ENCODE peak calls at places on chromosome 11, in five cellular contexts. One of them, this sample, is unnamed. For H3K4me1, the result is how much of the 10 kb centered on the place peaks cover.

GRCh38 chr11:17300372-17300771 is 23.8 kb downstream of the NUCB2 start:
- DNase-seq in fibroblast of lung: no peak
- DNase-seq in mesenchymal stem cell: no peak
- DNase-seq in GM12878: no peak
- DNase-seq in astrocyte: no peak
- DNase-seq in this sample: no peak

GRCh38 chr11:75563978-75564552 is 2.0 kb downstream of the SERPINH1 start:
- DNase-seq in GM12878: no peak
- DNase-seq in mesenchymal stem cell: peak
- DNase-seq in astrocyte: peak
- DNase-seq in fibroblast of lung: peak
- DNase-seq in this sample: peak

GRCh38 chr11:48083427-48083826 is 103.1 kb downstream of the PTPRJ start:
- DNase-seq in astrocyte: peak
- DNase-seq in fibroblast of lung: no peak
- DNase-seq in mesenchymal stem cell: no peak
- DNase-seq in GM12878: no peak
- DNase-seq in this sample: peak

GRCh38 chr11:76513654-76514034 is 68.8 kb downstream of the EMSY start:
- DNase-seq in fibroblast of lung: no peak
- DNase-seq in GM12878: no peak
- DNase-seq in mesenchymal stem cell: no peak
- DNase-seq in astrocyte: no peak
- DNase-seq in this sample: no peak

GRCh38 chr11:28146123-28146751 is 38.0 kb downstream of the METTL15 start:
- DNase-seq in fibroblast of lung: peak
- DNase-seq in mesenchymal stem cell: peak
- DNase-seq in astrocyte: peak
- DNase-seq in GM12878: no peak
- DNase-seq in this sample: peak

GRCh38 chr11:128174465-128175101 is 412.8 kb downstream of the ETS1 start:
- DNase-seq in GM12878: no peak
- DNase-seq in mesenchymal stem cell: peak
- DNase-seq in astrocyte: peak
- DNase-seq in fibroblast of lung: peak
- DNase-seq in this sample: peak

GRCh38 chr11:123481647-123482046 is 51.6 kb downstream of the GRAMD1B start:
- DNase-seq in mesenchymal stem cell: no peak
- DNase-seq in astrocyte: no peak
- DNase-seq in fibroblast of lung: no peak
- DNase-seq in GM12878: no peak
- DNase-seq in this sample: no peak

GRCh38 chr11:78851883-78852586 is 277.4 kb upstream of the NARS2 start:
- DNase-seq in fibroblast of lung: no peak
- DNase-seq in mesenchymal stem cell: no peak
- DNase-seq in GM12878: no peak
- DNase-seq in astrocyte: no peak
- DNase-seq in this sample: no peak

GRCh38 chr11:100778386-100778785 is 91.3 kb downstream of the ARHGAP42 start:
- DNase-seq in mesenchymal stem cell: no peak
- DNase-seq in fibroblast of lung: no peak
- DNase-seq in GM12878: no peak
- DNase-seq in astrocyte: no peak
- DNase-seq in this sample: no peak

GRCh38 chr11:26765323-26765722 is 43.5 kb upstream of the SLC5A12 start:
- DNase-seq in GM12878: no peak
- DNase-seq in fibroblast of lung: no peak
- DNase-seq in mesenchymal stem cell: no peak
- DNase-seq in astrocyte: no peak
- DNase-seq in this sample: no peak

GRCh38 chr11:108571001-108571400 is 22.6 kb downstream of the EXPH5 start:
- DNase-seq in GM12878: no peak
- DNase-seq in fibroblast of lung: no peak
- DNase-seq in astrocyte: no peak
- DNase-seq in mesenchymal stem cell: no peak
- DNase-seq in this sample: no peak

GRCh38 chr11:106076421-106076922 is 675 bp downstream of the KBTBD3 start:
- DNase-seq in fibroblast of lung: no peak
- DNase-seq in GM12878: no peak
- DNase-seq in astrocyte: peak
- DNase-seq in mesenchymal stem cell: no peak
- DNase-seq in this sample: no peak

GRCh38 chr11:122101625-122102291 is 14.3 kb downstream of the BLID start:
- DNase-seq in mesenchymal stem cell: peak
- DNase-seq in GM12878: no peak
- DNase-seq in fibroblast of lung: peak
- DNase-seq in astrocyte: peak
- DNase-seq in this sample: peak

GRCh38 chr11:69406060-69406459 is 75.4 kb upstream of the LINC01488 start:
- DNase-seq in fibroblast of lung: no peak
- DNase-seq in GM12878: no peak
- DNase-seq in astrocyte: no peak
- DNase-seq in mesenchymal stem cell: no peak
- DNase-seq in this sample: no peak

GRCh38 chr11:46298699-46299424 is 21.4 kb downstream of the CREB3L1 start:
- DNase-seq in GM12878: no peak
- DNase-seq in fibroblast of lung: peak
- DNase-seq in mesenchymal stem cell: peak
- DNase-seq in astrocyte: peak
- DNase-seq in this sample: peak

GRCh38 chr11:36065436-36065835 is 121.6 kb downstream of the LDLRAD3 start:
- DNase-seq in astrocyte: no peak
- DNase-seq in mesenchymal stem cell: peak
- DNase-seq in GM12878: no peak
- DNase-seq in fibroblast of lung: no peak
- DNase-seq in this sample: peak

GRCh38 chr11:16469968-16470367 is 113.6 kb upstream of the SOX6 start:
- DNase-seq in GM12878: no peak
- DNase-seq in astrocyte: no peak
- DNase-seq in mesenchymal stem cell: no peak
- DNase-seq in fibroblast of lung: no peak
- DNase-seq in this sample: no peak

GRCh38 chr11:120546312-120547205 is 35.0 kb downstream of the GRIK4 start:
- DNase-seq in fibroblast of lung: peak
- DNase-seq in astrocyte: peak
- DNase-seq in mesenchymal stem cell: peak
- DNase-seq in GM12878: no peak
- DNase-seq in this sample: peak

GRCh38 chr11:113664069-113664980 is 41.8 kb downstream of the TMPRSS5 start:
- DNase-seq in fibroblast of lung: no peak
- DNase-seq in astrocyte: peak
- DNase-seq in GM12878: no peak
- DNase-seq in mesenchymal stem cell: no peak
- DNase-seq in this sample: peak

GRCh38 chr11:7574491-7575129 is 60.8 kb downstream of the PPFIBP2 start:
- DNase-seq in GM12878: no peak
- DNase-seq in astrocyte: no peak
- DNase-seq in fibroblast of lung: no peak
- DNase-seq in mesenchymal stem cell: no peak
- DNase-seq in this sample: no peak

GRCh38 chr11:23425379-23425778 is 565.1 kb upstream of the CCDC179 start:
- DNase-seq in fibroblast of lung: peak
- DNase-seq in mesenchymal stem cell: no peak
- DNase-seq in GM12878: no peak
- DNase-seq in astrocyte: no peak
- DNase-seq in this sample: peak

GRCh38 chr11:102317768-102318103 is 452 bp downstream of the BIRC3 start:
- DNase-seq in fibroblast of lung: no peak
- DNase-seq in astrocyte: no peak
- DNase-seq in GM12878: no peak
- DNase-seq in mesenchymal stem cell: no peak
- DNase-seq in this sample: no peak

GRCh38 chr11:102319544-102319943 is 2.3 kb downstream of the BIRC3 start:
- DNase-seq in GM12878: no peak
- DNase-seq in astrocyte: no peak
- DNase-seq in fibroblast of lung: no peak
- DNase-seq in mesenchymal stem cell: no peak
- DNase-seq in this sample: no peak

GRCh38 chr11:102318469-102318868 is 1.2 kb downstream of the BIRC3 start:
- DNase-seq in astrocyte: no peak
- DNase-seq in mesenchymal stem cell: no peak
- DNase-seq in fibroblast of lung: no peak
- DNase-seq in GM12878: no peak
- DNase-seq in this sample: peak

GRCh38 chr11:102316505-102316904 is 779 bp upstream of the BIRC3 start:
- DNase-seq in astrocyte: no peak
- DNase-seq in mesenchymal stem cell: no peak
- DNase-seq in GM12878: no peak
- DNase-seq in fibroblast of lung: no peak
- DNase-seq in this sample: no peak

DNA sequence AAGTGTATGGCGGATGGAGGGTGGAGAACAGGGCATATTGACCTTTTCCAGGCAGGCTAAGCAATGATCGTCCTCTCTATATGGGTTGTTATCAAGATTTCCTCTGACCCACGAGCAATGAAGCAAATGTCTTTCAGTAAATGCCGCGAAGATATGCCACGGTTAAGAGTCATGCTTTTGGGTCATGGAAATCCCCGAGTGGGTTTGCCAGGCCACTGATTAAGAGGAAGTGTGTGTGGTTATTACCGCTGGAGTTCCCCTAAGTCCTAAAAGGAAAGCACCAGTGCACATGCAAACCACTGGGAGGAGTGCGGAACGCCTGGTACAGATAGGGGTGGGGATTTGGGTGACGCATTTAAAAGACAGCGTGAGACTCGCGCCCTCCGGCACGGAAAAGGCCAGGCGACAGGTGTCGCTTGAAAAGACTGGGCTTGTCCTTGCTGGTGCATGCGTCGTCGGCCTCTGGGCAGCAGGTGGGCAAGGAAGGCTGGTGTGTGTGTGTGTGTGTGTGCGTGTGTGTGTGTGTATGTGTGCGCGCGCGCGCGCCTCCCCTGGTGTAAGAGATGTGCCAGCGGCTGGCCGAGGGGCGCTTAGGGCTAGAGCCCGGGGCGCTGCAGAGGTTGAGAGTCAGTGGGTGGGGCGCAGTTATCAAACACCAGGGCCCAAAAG is at the start of gene BIRC3:
- DNase-seq in fibroblast of lung: peak
- DNase-seq in mesenchymal stem cell: peak
- DNase-seq in GM12878: peak
- DNase-seq in astrocyte: peak
- DNase-seq in this sample: peak
- H2AFZ ChIP-seq in fibroblast of lung: peak
- H2AFZ ChIP-seq in mesenchymal stem cell: peak
- H2AFZ ChIP-seq in GM12878: peak
- H2AFZ ChIP-seq in astrocyte: peak
- H2AFZ ChIP-seq in this sample: peak

DNA sequence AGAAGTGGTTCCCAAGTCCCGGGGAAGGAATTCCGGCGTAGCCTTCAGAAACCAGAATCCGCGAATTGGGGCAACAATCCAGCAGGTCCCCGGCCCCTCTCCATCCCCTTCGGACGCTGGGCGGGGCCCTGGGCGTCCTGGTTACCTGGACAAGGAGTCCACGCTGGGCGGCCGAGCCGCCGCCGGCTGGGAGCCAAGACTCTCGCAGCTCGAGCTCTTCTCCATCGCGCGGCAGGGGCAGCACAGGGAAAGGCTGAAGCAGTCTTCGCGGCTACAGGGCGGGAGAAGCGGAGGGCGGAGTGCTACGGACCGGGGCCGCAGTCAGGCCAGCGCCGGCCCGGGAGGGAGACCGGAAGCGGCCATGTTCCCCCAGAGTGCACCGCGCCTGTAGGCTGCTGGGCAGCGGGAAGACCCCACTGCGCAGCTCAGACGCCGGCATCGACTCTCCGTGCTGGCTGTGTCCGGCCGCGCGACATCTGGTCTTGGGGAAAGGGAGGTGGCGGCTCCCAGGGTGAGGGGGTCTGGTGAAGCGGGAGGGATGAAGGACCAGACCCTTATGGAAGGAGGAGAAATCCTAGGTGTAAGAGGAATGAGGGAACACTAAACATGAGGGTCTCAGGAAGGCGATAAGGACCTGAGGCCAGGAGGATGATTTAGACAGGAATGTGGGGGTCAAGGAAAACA is at the start of gene MTMR2:
- DNase-seq in mesenchymal stem cell: peak
- DNase-seq in GM12878: peak
- DNase-seq in fibroblast of lung: peak
- DNase-seq in astrocyte: peak
- DNase-seq in this sample: peak
- H3K4me1 ChIP-seq in mesenchymal stem cell: under half
- H3K4me1 ChIP-seq in GM12878: under half
- H3K4me1 ChIP-seq in fibroblast of lung: under half
- H3K4me1 ChIP-seq in astrocyte: under half
- H3K4me1 ChIP-seq in this sample: under half

GRCh38 chr11:61485080-61485479 is 23.5 kb upstream of the LRRC10B start:
- DNase-seq in astrocyte: no peak
- DNase-seq in mesenchymal stem cell: no peak
- DNase-seq in GM12878: no peak
- DNase-seq in fibroblast of lung: no peak
- DNase-seq in this sample: no peak
- H3K9ac ChIP-seq in astrocyte: no peak
- H3K9ac ChIP-seq in mesenchymal stem cell: no peak
- H3K9ac ChIP-seq in GM12878: no peak
- H3K9ac ChIP-seq in fibroblast of lung: no peak
- H3K9ac ChIP-seq in this sample: no peak

GRCh38 chr11:115887316-115887715 is 383.1 kb upstream of the CADM1 start:
- DNase-seq in mesenchymal stem cell: no peak
- DNase-seq in fibroblast of lung: no peak
- DNase-seq in astrocyte: no peak
- DNase-seq in GM12878: no peak
- DNase-seq in this sample: no peak

GRCh38 chr11:115886111-115886733 is 382.0 kb upstream of the CADM1 start:
- DNase-seq in GM12878: no peak
- DNase-seq in mesenchymal stem cell: no peak
- DNase-seq in astrocyte: no peak
- DNase-seq in fibroblast of lung: no peak
- DNase-seq in this sample: no peak

GRCh38 chr11:115885446-115885978 is 381.3 kb upstream of the CADM1 start:
- DNase-seq in GM12878: no peak
- DNase-seq in astrocyte: no peak
- DNase-seq in mesenchymal stem cell: no peak
- DNase-seq in fibroblast of lung: no peak
- DNase-seq in this sample: no peak

GRCh38 chr11:115887727-115888126 is 383.5 kb upstream of the CADM1 start:
- DNase-seq in astrocyte: no peak
- DNase-seq in GM12878: no peak
- DNase-seq in mesenchymal stem cell: no peak
- DNase-seq in fibroblast of lung: no peak
- DNase-seq in this sample: no peak

GRCh38 chr11:115884800-115885445 is 380.7 kb upstream of the CADM1 start:
- DNase-seq in astrocyte: no peak
- DNase-seq in mesenchymal stem cell: no peak
- DNase-seq in fibroblast of lung: no peak
- DNase-seq in GM12878: no peak
- DNase-seq in this sample: no peak
- H2AFZ ChIP-seq in astrocyte: no peak
- H2AFZ ChIP-seq in mesenchymal stem cell: no peak
- H2AFZ ChIP-seq in fibroblast of lung: no peak
- H2AFZ ChIP-seq in GM12878: no peak
- H2AFZ ChIP-seq in this sample: no peak

GRCh38 chr11:12808519-12808918 is 134.3 kb downstream of the TEAD1 start:
- DNase-seq in fibroblast of lung: peak
- DNase-seq in GM12878: no peak
- DNase-seq in mesenchymal stem cell: peak
- DNase-seq in astrocyte: peak
- DNase-seq in this sample: peak
- H3K4me1 ChIP-seq in fibroblast of lung: under half
- H3K4me1 ChIP-seq in GM12878: under half
- H3K4me1 ChIP-seq in mesenchymal stem cell: under half
- H3K4me1 ChIP-seq in astrocyte: under half
- H3K4me1 ChIP-seq in this sample: under half

This sample was measured in GM23248.